ENCODE peak calls at places on chromosome 16, in seven cellular contexts. T, F, K, B, O, P and R are unnamed samples.

GRCh38 chr16:10862432-10862831 is 14.6 kb upstream of the CIITA start:
- DNase-seq in T (no peak), F (peak), K (peak), B (no peak), O (no peak), P (no peak), R (peak)

GRCh38 chr16:81498351-81498750 is 53.7 kb downstream of the CMIP start:
- DNase-seq in T (no peak), F (no peak), K (no peak), B (no peak), O (no peak), P (no peak), R (no peak)

GRCh38 chr16:81313731-81314602 is 795 bp upstream of the GAN start:
- DNase-seq in T (no peak), F (peak), K (no peak), B (no peak), O (no peak), P (no peak), R (peak)

GRCh38 chr16:17282247-17282646 is 188.5 kb downstream of the XYLT1 start:
- DNase-seq in T (no peak), F (no peak), K (no peak), B (no peak), O (no peak), P (no peak), R (no peak)

GRCh38 chr16:68873635-68874471 is 30.5 kb downstream of the TANGO6 start:
- DNase-seq in T (no peak), F (no peak), K (no peak), B (no peak), O (no peak), P (no peak), R (no peak)

GRCh38 chr16:57260294-57260929 is 15.4 kb downstream of the ARL2BP start:
- DNase-seq in T (no peak), F (peak), K (no peak), B (peak), O (no peak), P (no peak), R (peak)

GRCh38 chr16:66515543-66516171 is 34.3 kb downstream of the TK2 start:
- DNase-seq in T (no peak), F (peak), K (peak), B (no peak), O (no peak), P (peak), R (peak)

GRCh38 chr16:85515830-85516397 is 97.2 kb upstream of the GSE1 start:
- DNase-seq in T (no peak), F (peak), K (no peak), B (no peak), O (no peak), P (no peak), R (peak)

GRCh38 chr16:7983671-7984070 is 606.6 kb downstream of the TMEM114 start:
- DNase-seq in T (no peak), F (no peak), K (no peak), B (no peak), O (no peak), P (no peak), R (no peak)

GRCh38 chr16:75097191-75097761 is 19.3 kb downstream of the LDHD start:
- DNase-seq in T (no peak), F (no peak), K (no peak), B (no peak), O (no peak), P (no peak), R (no peak)

GRCh38 chr16:47644166-47644565 is 183.0 kb downstream of the PHKB start:
- DNase-seq in T (no peak), F (peak), K (peak), B (no peak), O (no peak), P (no peak), R (peak)

GRCh38 chr16:85166699-85167588 is 54.7 kb upstream of the CIBAR2 start:
- DNase-seq in T (no peak), F (no peak), K (no peak), B (no peak), O (no peak), P (no peak), R (no peak)

GRCh38 chr16:2911580-2912329 is at the start of gene FLYWCH1:
- DNase-seq in T (peak), F (peak), K (peak), B (peak), O (peak), P (peak), R (peak)

GRCh38 chr16:85604145-85604705 is 8.9 kb upstream of the GSE1 start:
- DNase-seq in T (no peak), F (no peak), K (no peak), B (no peak), O (no peak), P (no peak), R (no peak)

GRCh38 chr16:56793504-56793903 is 63.6 kb downstream of the NUP93 start:
- DNase-seq in T (no peak), F (peak), K (no peak), B (no peak), O (no peak), P (no peak), R (peak)

GRCh38 chr16:80743772-80744171 is 60.6 kb downstream of the CDYL2 start:
- DNase-seq in T (no peak), F (no peak), K (no peak), B (no peak), O (no peak), P (no peak), R (peak)

GRCh38 chr16:48831081-48831722 is 221.2 kb upstream of the N4BP1 start:
- DNase-seq in T (peak), F (peak), K (no peak), B (no peak), O (no peak), P (no peak), R (no peak)

GRCh38 chr16:88452485-88453216 is 429 bp upstream of the ZFPM1 start:
- DNase-seq in T (peak), F (peak), K (peak), B (peak), O (peak), P (peak), R (peak)

GRCh38 chr16:29909398-29909797 is 9.1 kb downstream of the ASPHD1 start:
- DNase-seq in T (peak), F (peak), K (no peak), B (no peak), O (no peak), P (no peak), R (peak)

GRCh38 chr16:69827527-69827926 is 65.4 kb downstream of the WWP2 start:
- DNase-seq in T (no peak), F (no peak), K (no peak), B (no peak), O (no peak), P (no peak), R (no peak)

GRCh38 chr16:7025616-7026190 is 306.9 kb upstream of the RBFOX1 start:
- DNase-seq in T (peak), F (no peak), K (peak), B (peak), O (peak), P (peak), R (peak)

GRCh38 chr16:15482068-15482747 is 47.8 kb downstream of the BMERB1 start:
- DNase-seq in T (peak), F (peak), K (peak), B (peak), O (peak), P (peak), R (peak)

GRCh38 chr16:154223-155030 is 2.0 kb downstream of the HBZ start:
- DNase-seq in T (peak), F (peak), K (no peak), B (no peak), O (no peak), P (no peak), R (no peak)

GRCh38 chr16:58741166-58741565 is 7.0 kb upstream of the GOT2 start:
- DNase-seq in T (no peak), F (no peak), K (no peak), B (no peak), O (no peak), P (no peak), R (no peak)